ENCODE peak calls at places on chromosome 11, in eight cellular contexts. L is neural progenitor cell, R is A549, W is endothelial cell, Y is HFFc6, C is RWPE1, P is heart right ventricle, Q is cardiac fibroblast. D is an unnamed sample.

GRCh38 chr11:119306373-119306890 is 10.5 kb downstream of the MCAM start:
- DNase-seq in L (no peak), R (no peak), W (no peak), Y (no peak), C (no peak), P (no peak), Q (peak), D (no peak)

GRCh38 chr11:2647167-2647566 is 52.6 kb downstream of the KCNQ1OT1 start:
- DNase-seq in L (no peak), R (no peak), W (no peak), Y (no peak), C (no peak), P (no peak), Q (no peak), D (no peak)

GRCh38 chr11:69890476-69890875 is 71.3 kb upstream of the FGF3 start:
- DNase-seq in L (no peak), R (no peak), W (no peak), Y (no peak), C (no peak), P (no peak), Q (no peak), D (no peak)

GRCh38 chr11:116563028-116563712 is 209.6 kb downstream of the BUD13 start:
- DNase-seq in L (no peak), R (peak), W (no peak), Y (peak), C (no peak), P (no peak), Q (peak), D (no peak)

GRCh38 chr11:12174145-12175143 is 64.1 kb downstream of the MICAL2 start:
- DNase-seq in L (no peak), R (no peak), W (no peak), Y (peak), C (no peak), P (no peak), Q (no peak), D (no peak)

GRCh38 chr11:119316017-119316728 is 757 bp downstream of the MCAM start:
- DNase-seq in L (peak), R (no peak), W (no peak), Y (no peak), C (no peak), P (peak), Q (no peak), D (no peak)

GRCh38 chr11:122850076-122850631 is 11.9 kb downstream of the CRTAM start:
- DNase-seq in L (no peak), R (no peak), W (no peak), Y (peak), C (no peak), P (no peak), Q (peak), D (no peak)

GRCh38 chr11:122697636-122698167 is 42.2 kb downstream of the UBASH3B start:
- DNase-seq in L (no peak), R (no peak), W (no peak), Y (peak), C (peak), P (no peak), Q (peak), D (no peak)

GRCh38 chr11:78653294-78653909 is 78.7 kb upstream of the NARS2 start:
- DNase-seq in L (no peak), R (no peak), W (no peak), Y (no peak), C (no peak), P (no peak), Q (no peak), D (no peak)

GRCh38 chr11:120714448-120714847 is 202.9 kb downstream of the GRIK4 start:
- DNase-seq in L (no peak), R (no peak), W (no peak), Y (no peak), C (no peak), P (no peak), Q (no peak), D (no peak)

GRCh38 chr11:2801711-2802388 is 83.7 kb downstream of the CDKN1C start:
- DNase-seq in L (no peak), R (no peak), W (no peak), Y (no peak), C (no peak), P (peak), Q (no peak), D (no peak)

GRCh38 chr11:13465909-13466371 is 2.9 kb upstream of the BTBD10 start:
- DNase-seq in L (no peak), R (peak), W (no peak), Y (peak), C (peak), P (no peak), Q (peak), D (no peak)

GRCh38 chr11:88104408-88104807 is 70.8 kb downstream of the RAB38 start:
- DNase-seq in L (no peak), R (peak), W (no peak), Y (no peak), C (no peak), P (no peak), Q (no peak), D (no peak)

GRCh38 chr11:67640021-67640757 is 626 bp upstream of the TBX10 start:
- DNase-seq in L (peak), R (peak), W (peak), Y (peak), C (peak), P (peak), Q (peak), D (peak)

GRCh38 chr11:58905716-58906547 is 33.4 kb upstream of the GLYATL1 start:
- DNase-seq in L (peak), R (peak), W (peak), Y (peak), C (peak), P (peak), Q (peak), D (peak)

GRCh38 chr11:22730319-22730718 is 63.9 kb downstream of the GAS2 start:
- DNase-seq in L (peak), R (peak), W (no peak), Y (no peak), C (peak), P (no peak), Q (peak), D (no peak)

GRCh38 chr11:85021066-85021465 is 606.1 kb downstream of the DLG2 start:
- DNase-seq in L (no peak), R (no peak), W (no peak), Y (no peak), C (no peak), P (no peak), Q (no peak), D (no peak)

GRCh38 chr11:2747236-2748015 is 47.6 kb upstream of the KCNQ1OT1 start:
- DNase-seq in L (peak), R (no peak), W (no peak), Y (no peak), C (no peak), P (no peak), Q (no peak), D (no peak)

GRCh38 chr11:130159657-130160459 is at the start of gene ST14:
- DNase-seq in L (peak), R (no peak), W (peak), Y (no peak), C (peak), P (no peak), Q (no peak), D (peak)

GRCh38 chr11:124402326-124402922 is 3.6 kb upstream of the OR8B3 start:
- DNase-seq in L (peak), R (peak), W (peak), Y (peak), C (peak), P (peak), Q (peak), D (peak)
- TF ChIP-seq CTCF in L (peak), R (peak), W (peak), Y (peak), C (peak), P (peak), Q (peak), D (peak)

DNA sequence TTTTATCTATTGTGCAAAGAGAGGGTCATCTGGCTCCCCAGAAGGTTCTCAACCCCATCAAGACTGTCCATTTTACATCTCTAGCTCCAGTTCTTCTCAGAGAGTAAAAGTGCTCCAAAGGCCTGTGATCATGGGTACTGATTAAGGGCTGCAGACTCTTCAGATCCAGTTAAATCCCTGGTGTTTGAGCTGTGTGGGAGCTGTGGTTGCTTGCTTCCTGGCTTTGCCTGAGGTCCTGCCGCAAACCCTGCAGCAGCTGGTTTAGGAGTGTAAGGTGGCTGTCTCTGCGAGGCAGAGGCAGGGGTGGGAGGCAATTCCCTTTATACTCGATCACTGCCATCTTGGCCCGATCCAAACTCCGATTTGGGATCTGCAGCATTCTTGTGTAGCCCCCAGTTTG is 1.2 kb downstream of the MRPL17 start:
- DNase-seq in L (peak), R (no peak), W (peak), Y (peak), C (no peak), P (no peak), Q (peak), D (no peak)
- TF ChIP-seq CTCF in L (no peak), R (no peak), W (no peak), Y (no peak), C (no peak), P (no peak), Q (no peak), D (no peak)

GRCh38 chr11:60769273-60769672 is 12.6 kb downstream of the MS4A15 start:
- DNase-seq in L (no peak), R (no peak), W (no peak), Y (no peak), C (peak), P (no peak), Q (no peak), D (no peak)

GRCh38 chr11:60768202-60768601 is 11.5 kb downstream of the MS4A15 start:
- DNase-seq in L (no peak), R (no peak), W (no peak), Y (no peak), C (no peak), P (no peak), Q (no peak), D (no peak)

GRCh38 chr11:60766547-60766946 is 9.9 kb downstream of the MS4A15 start:
- DNase-seq in L (no peak), R (no peak), W (no peak), Y (no peak), C (no peak), P (no peak), Q (no peak), D (no peak)

GRCh38 chr11:60765355-60765754 is 8.7 kb downstream of the MS4A15 start:
- DNase-seq in L (no peak), R (no peak), W (no peak), Y (no peak), C (no peak), P (no peak), Q (no peak), D (no peak)

GRCh38 chr11:60767388-60767811 is 10.7 kb downstream of the MS4A15 start:
- DNase-seq in L (peak), R (peak), W (peak), Y (no peak), C (no peak), P (no peak), Q (no peak), D (peak)
- TF ChIP-seq CTCF in L (peak), R (peak), W (peak), Y (peak), C (peak), P (peak), Q (peak), D (peak)

DNA sequence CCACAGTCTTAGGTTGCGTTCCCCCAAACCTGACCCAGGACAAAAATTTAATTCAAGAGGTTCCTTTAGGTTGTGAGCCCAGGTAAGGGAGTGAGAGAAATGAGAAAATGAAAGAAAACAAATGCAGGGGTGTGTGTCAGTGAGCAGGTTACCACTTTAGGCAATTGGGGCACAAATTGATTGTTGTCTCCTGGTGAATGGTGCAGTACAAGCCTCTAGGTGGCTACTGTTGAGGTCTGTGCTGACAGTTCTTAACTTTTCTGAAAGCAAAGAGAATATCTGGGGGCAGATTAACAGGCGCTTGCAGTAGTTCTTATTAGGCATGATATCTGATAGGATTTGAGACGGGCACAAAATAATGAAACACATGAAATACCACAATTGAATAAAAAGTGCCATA is 894.6 kb downstream of the FAM181B start:
- DNase-seq in L (peak), R (no peak), W (no peak), Y (no peak), C (no peak), P (no peak), Q (no peak), D (no peak)
- TF ChIP-seq CTCF in L (peak), R (no peak), W (no peak), Y (no peak), C (no peak), P (no peak), Q (no peak), D (no peak)

GRCh38 chr11:45146072-45147016 is at the start of gene PRDM11:
- DNase-seq in L (peak), R (peak), W (peak), Y (peak), C (peak), P (no peak), Q (peak), D (peak)

GRCh38 chr11:45148276-45148675 is 1.8 kb downstream of the PRDM11 start:
- DNase-seq in L (no peak), R (no peak), W (no peak), Y (no peak), C (no peak), P (no peak), Q (no peak), D (no peak)

GRCh38 chr11:45147871-45148270 is 1.4 kb downstream of the PRDM11 start:
- DNase-seq in L (no peak), R (no peak), W (no peak), Y (no peak), C (no peak), P (no peak), Q (no peak), D (no peak)

GRCh38 chr11:45145421-45146071 is 893 bp upstream of the PRDM11 start:
- DNase-seq in L (peak), R (no peak), W (peak), Y (no peak), C (no peak), P (no peak), Q (peak), D (no peak)

DNA sequence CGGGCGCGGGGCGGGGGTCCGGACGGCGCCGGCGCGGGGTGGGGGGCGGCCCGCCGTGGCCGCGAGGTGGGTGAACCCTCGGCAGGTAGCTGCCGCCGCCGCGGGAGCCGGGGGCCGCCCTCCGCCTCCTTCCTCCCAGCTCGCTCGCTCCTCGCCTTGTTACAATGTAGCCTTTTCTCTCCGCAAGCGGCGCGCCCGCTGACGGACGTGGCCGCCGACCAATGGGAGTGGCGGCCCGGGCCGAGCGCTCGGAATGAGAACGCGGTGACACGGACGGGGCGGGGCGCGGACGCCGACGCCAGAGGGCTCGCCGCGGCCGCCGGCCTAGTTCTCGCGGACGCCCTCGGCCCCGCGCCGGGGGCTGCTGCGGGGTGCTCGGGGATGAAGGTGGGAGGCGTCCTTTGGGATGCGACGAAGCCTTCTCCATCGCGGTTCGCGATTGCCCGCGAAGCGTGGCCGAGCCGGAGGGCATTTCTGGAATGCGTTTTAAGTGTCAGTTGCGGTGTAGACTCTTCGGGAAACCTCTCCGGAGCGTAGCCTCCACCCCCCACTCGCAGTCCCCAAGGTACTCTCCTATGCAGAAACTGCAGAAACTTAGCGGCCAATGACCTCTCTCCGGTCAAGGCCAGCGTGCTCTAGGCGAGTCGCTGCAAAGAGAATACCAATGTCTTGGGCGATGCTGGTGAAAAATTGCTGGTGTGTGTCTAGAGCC is 734 bp downstream of the PRDM11 start:
- DNase-seq in L (peak), R (peak), W (peak), Y (peak), C (peak), P (peak), Q (peak), D (peak)
- TF ChIP-seq CTCF in L (no peak), R (no peak), W (no peak), Y (no peak), C (no peak), P (no peak), Q (no peak), D (no peak)

D was measured in neural crest cell.